ENCODE peak calls at places on chromosomes 4 and X, in eight cellular contexts. X is A549, A is mammary epithelial cell, E is OCI-LY7, Z is PC-3, R is IMR-90, T is neural progenitor cell, U is GM12878. B is an unnamed sample.

GRCh38 chr4:88391703-88392102 is 13.1 kb downstream of the HERC6 start:
- DNase-seq in X (no peak), A (no peak), E (no peak), Z (no peak), R (no peak), T (no peak), U (no peak), B (no peak)

GRCh38 chr4:57094482-57095223 is 15.5 kb downstream of the IGFBP7 start:
- DNase-seq in X (no peak), A (peak), E (no peak), Z (peak), R (peak), T (no peak), U (no peak), B (no peak)

GRCh38 chr4:48904541-48905142 is 1.9 kb downstream of the OCIAD2 start:
- DNase-seq in X (no peak), A (no peak), E (no peak), Z (no peak), R (peak), T (no peak), U (no peak), B (no peak)

GRCh38 chrX:41870719-41871151 is 52.6 kb downstream of the CASK start:
- DNase-seq in X (no peak), A (no peak), E (no peak), Z (no peak), R (no peak), T (no peak), U (no peak), B (no peak)

GRCh38 chrX:9471571-9471985 is 6.7 kb downstream of the TBL1X start:
- DNase-seq in X (no peak), A (no peak), E (no peak), Z (no peak), R (peak), T (no peak), U (no peak), B (no peak)

GRCh38 chr4:95732061-95732460 is 107.8 kb upstream of the PDHA2 start:
- DNase-seq in X (peak), A (peak), E (no peak), Z (peak), R (no peak), T (no peak), U (no peak), B (no peak)

GRCh38 chrX:148500428-148501120 is at the start of gene AFF2:
- DNase-seq in X (peak), A (peak), E (peak), Z (no peak), R (no peak), T (peak), U (no peak), B (peak)

GRCh38 chr4:98744372-98745150 is 86.2 kb upstream of the TSPAN5 start:
- DNase-seq in X (no peak), A (no peak), E (no peak), Z (no peak), R (no peak), T (no peak), U (no peak), B (no peak)

GRCh38 chr4:88999392-88999791 is 57.6 kb downstream of the FAM13A start:
- DNase-seq in X (no peak), A (no peak), E (no peak), Z (no peak), R (no peak), T (no peak), U (no peak), B (no peak)

GRCh38 chrX:530726-531610 is 99.6 kb upstream of the SHOX start:
- DNase-seq in X (no peak), A (no peak), E (no peak), Z (no peak), R (no peak), T (no peak), U (no peak), B (no peak)

GRCh38 chr4:147825451-147826287 is 93.8 kb downstream of the ARHGAP10 start:
- DNase-seq in X (no peak), A (peak), E (no peak), Z (peak), R (no peak), T (no peak), U (no peak), B (peak)

GRCh38 chr4:17561195-17561909 is 15.6 kb upstream of the LAP3 start:
- DNase-seq in X (no peak), A (peak), E (no peak), Z (peak), R (peak), T (no peak), U (no peak), B (peak)

GRCh38 chrX:53312946-53313745 is 31.8 kb upstream of the IQSEC2 start:
- DNase-seq in X (peak), A (peak), E (peak), Z (peak), R (peak), T (peak), U (peak), B (peak)

GRCh38 chrX:140765043-140765784 is 55.7 kb downstream of the LINC00632 start:
- DNase-seq in X (no peak), A (no peak), E (no peak), Z (peak), R (peak), T (peak), U (no peak), B (no peak)
- H3K4me2 ChIP-seq in X (peak), A (peak), E (no peak), Z (peak), R (peak), T (peak), U (no peak), B (peak)

GRCh38 chrX:13270360-13270759 is 49.5 kb downstream of the ATXN3L start:
- DNase-seq in X (no peak), A (peak), E (no peak), Z (peak), R (no peak), T (no peak), U (no peak), B (no peak)
- H3K4me2 ChIP-seq in X (no peak), A (peak), E (no peak), Z (peak), R (no peak), T (no peak), U (no peak), B (no peak)

DNA sequence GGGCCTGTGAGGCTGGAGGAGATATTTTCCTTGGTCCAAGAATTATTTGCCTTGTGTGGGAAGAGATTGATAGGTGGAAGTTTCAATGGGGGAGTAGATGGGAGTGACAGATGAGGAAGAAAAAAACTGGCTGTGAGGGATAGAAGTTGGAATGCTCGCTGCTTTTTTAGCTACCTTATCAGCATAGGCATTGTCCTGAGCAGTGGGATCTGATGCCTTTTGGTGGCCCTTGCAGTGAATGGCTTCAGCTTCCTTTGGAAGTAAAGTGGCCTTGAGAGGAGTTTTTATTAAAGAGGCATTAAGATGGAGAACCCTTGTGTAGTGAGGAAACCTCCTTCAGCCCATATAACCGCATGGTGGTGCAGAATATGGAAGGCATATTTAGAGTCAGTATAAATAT is 16.0 kb downstream of the KLKB1 start:
- DNase-seq in X (no peak), A (no peak), E (no peak), Z (no peak), R (no peak), T (no peak), U (no peak), B (no peak)
- H3K4me2 ChIP-seq in X (no peak), A (no peak), E (no peak), Z (no peak), R (no peak), T (no peak), U (no peak), B (no peak)

GRCh38 chr4:8539661-8540060 is 40.5 kb upstream of the GPR78 start:
- DNase-seq in X (no peak), A (no peak), E (no peak), Z (no peak), R (no peak), T (no peak), U (no peak), B (peak)
- H3K4me2 ChIP-seq in X (no peak), A (no peak), E (no peak), Z (peak), R (no peak), T (no peak), U (no peak), B (no peak)

DNA sequence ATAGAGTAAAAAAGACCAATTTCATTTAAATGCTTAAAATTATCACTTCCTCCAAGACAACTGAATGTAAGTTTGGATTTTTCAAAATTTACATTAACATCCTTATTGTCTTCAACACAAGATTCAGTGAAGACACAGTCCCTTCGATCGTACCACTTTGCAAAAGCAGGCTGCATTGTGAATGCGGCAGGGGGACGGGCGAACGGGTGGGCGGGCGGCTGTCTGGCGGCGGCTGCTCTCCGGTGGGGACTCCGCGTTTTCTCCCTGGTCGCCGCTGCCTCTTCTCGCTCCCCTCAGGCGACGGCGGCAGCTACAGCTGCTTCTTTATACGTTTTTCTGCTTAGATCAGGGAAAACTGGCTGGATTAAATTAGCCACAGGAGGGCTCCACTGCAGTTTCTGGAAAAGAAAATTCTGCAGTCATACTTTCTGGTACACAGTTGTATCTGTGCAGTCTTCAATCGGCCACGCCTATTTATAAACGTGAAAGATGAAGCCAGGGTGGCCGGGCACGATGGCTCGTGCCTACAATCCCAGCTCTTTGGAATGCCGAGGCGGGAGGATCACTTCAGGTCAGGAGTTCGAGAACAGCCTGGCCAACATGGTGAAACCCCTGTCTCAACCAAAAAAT is 33.9 kb upstream of the HPF1 start:
- DNase-seq in X (peak), A (peak), E (no peak), Z (peak), R (peak), T (peak), U (no peak), B (peak)
- H3K4me2 ChIP-seq in X (peak), A (peak), E (no peak), Z (peak), R (peak), T (peak), U (no peak), B (peak)

DNA sequence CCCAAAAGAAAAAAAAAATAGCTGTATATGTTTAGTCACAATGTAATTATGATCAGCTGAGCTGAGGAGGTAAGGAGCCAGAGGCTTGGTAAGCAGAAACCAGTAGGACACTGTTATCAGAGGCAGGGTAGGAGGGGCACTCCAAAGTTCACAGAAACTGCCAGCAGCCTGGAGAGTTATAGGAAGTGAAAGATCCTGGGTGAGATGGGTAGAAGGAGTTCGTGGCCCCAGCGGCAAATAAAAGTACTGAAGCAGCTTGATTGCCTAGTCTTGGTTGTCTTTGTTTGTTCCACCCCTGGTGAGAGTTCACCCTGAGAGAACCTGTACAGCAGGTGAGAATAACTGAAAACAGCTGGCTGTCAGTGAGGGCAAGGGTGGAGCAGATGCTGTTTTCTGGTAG is 340.8 kb downstream of the ADGRL3 start:
- DNase-seq in X (peak), A (no peak), E (no peak), Z (no peak), R (no peak), T (no peak), U (no peak), B (no peak)
- H3K4me2 ChIP-seq in X (no peak), A (no peak), E (no peak), Z (no peak), R (no peak), T (peak), U (no peak), B (no peak)

GRCh38 chrX:106731590-106731989 is 5.1 kb downstream of the RNF128 start:
- DNase-seq in X (no peak), A (no peak), E (no peak), Z (no peak), R (no peak), T (no peak), U (no peak), B (no peak)

GRCh38 chrX:106726485-106727437 is at the start of gene RNF128:
- DNase-seq in X (peak), A (peak), E (no peak), Z (peak), R (peak), T (peak), U (no peak), B (peak)

GRCh38 chrX:106730385-106730784 is 3.9 kb downstream of the RNF128 start:
- DNase-seq in X (no peak), A (no peak), E (no peak), Z (no peak), R (peak), T (no peak), U (no peak), B (no peak)

GRCh38 chrX:106728337-106728736 is 1.8 kb downstream of the RNF128 start:
- DNase-seq in X (no peak), A (no peak), E (no peak), Z (no peak), R (no peak), T (no peak), U (no peak), B (no peak)
- H3K4me2 ChIP-seq in X (no peak), A (peak), E (no peak), Z (no peak), R (no peak), T (no peak), U (no peak), B (no peak)

B was measured in osteoblast.